ENCODE peak calls at places on chromosomes 12 and 14, in five cellular contexts. B, E, Q, C and Y are unnamed samples.

GRCh38 chr14:22387776-22388241 is 201.2 kb downstream of the DAD1 start:
- DNase-seq in Q (no peak), E (peak; percentile 38), B (no peak), C (no peak), Y (no peak)

GRCh38 chr12:48927261-48927660 is 2.0 kb upstream of the FKBP11 start:
- DNase-seq in C (no peak), Q (no peak), B (no peak), E (no peak), Y (no peak)

GRCh38 chr12:109346920-109347319 is 780 bp upstream of the MYO1H start:
- DNase-seq in C (no peak), B (no peak), Q (no peak), E (no peak), Y (no peak)

GRCh38 chr14:20848955-20849570 is 42.1 kb upstream of the RNASE3 start:
- DNase-seq in B (no peak), C (no peak), Q (no peak), E (no peak), Y (no peak)

GRCh38 chr12:29113101-29113500 is 36.0 kb upstream of the FAR2 start:
- DNase-seq in B (no peak), E (no peak), Q (no peak), C (no peak), Y (no peak)

GRCh38 chr14:61076531-61076930 is 95.5 kb downstream of the SLC38A6 start:
- DNase-seq in B (no peak), E (no peak), C (no peak), Q (peak; percentile 82), Y (peak; percentile 5)

GRCh38 chr14:55117816-55118441 is 11.1 kb upstream of the LGALS3 start:
- DNase-seq in E (no peak), C (no peak), Q (no peak), B (no peak), Y (no peak)

GRCh38 chr12:16972923-16973770 is 367.2 kb upstream of the LMO3 start:
- DNase-seq in Q (no peak), C (no peak), E (no peak), B (no peak), Y (peak; percentile 26)

GRCh38 chr12:26274441-26275312 is 79.3 kb downstream of the SSPN start:
- DNase-seq in B (peak; percentile 64), Q (peak; percentile 98), E (no peak), C (no peak), Y (peak; percentile 19)

GRCh38 chr14:23137221-23138172 is 18.4 kb upstream of the CEBPE start:
- DNase-seq in B (peak; percentile 71), C (no peak), Q (no peak), E (no peak), Y (no peak)

GRCh38 chr12:116459921-116460666 is 99.1 kb upstream of the MAP1LC3B2 start:
- DNase-seq in C (no peak), Q (peak; percentile 38), B (no peak), E (no peak), Y (no peak)

GRCh38 chr14:81565441-81566290 is 32.0 kb upstream of the SEL1L start:
- DNase-seq in B (no peak), E (peak; percentile 62), C (no peak), Q (peak; percentile 8), Y (peak; percentile 13)

GRCh38 chr12:49891012-49891411 is 12.7 kb downstream of the FAIM2 start:
- DNase-seq in E (no peak), C (no peak), Q (no peak), B (no peak), Y (no peak)